ENCODE peak calls at places on chromosomes 11 and 22, in ten cellular contexts. W is uterus; O is thoracic aorta; A is lower leg skin; V is endothelial cell; Y is cardiac fibroblast; H is astrocyte of the cerebellum; N is CD8-positive, alpha-beta T cell; R is osteocyte; D is HFF-Myc. K is an unnamed sample.

GRCh38 chr11:18372187-18372586 is 22.2 kb upstream of the LDHA start:
- DNase-seq in D (no peak), O (no peak), N (no peak), H (no peak), R (no peak), W (no peak), V (no peak), A (no peak), Y (no peak), K (no peak)

GRCh38 chr11:37134637-37135036 is 536.6 kb upstream of the RAG2 start:
- DNase-seq in V (no peak), W (no peak), Y (no peak), A (no peak), O (no peak), R (no peak), N (no peak), H (no peak), D (no peak), K (no peak)

GRCh38 chr11:1747753-1748466 is 2.5 kb downstream of the IFITM10 start:
- DNase-seq in D (no peak), V (no peak), W (no peak), N (no peak), O (no peak), R (no peak), H (no peak), A (peak), Y (no peak), K (no peak)

GRCh38 chr22:46997311-46997970 is 235.0 kb downstream of the TBC1D22A start:
- DNase-seq in O (no peak), V (no peak), D (no peak), N (no peak), H (no peak), R (no peak), A (peak), Y (no peak), W (no peak), K (no peak)

GRCh38 chr22:32042924-32043323 is at the start of gene SLC5A1:
- DNase-seq in W (no peak), H (no peak), D (no peak), N (no peak), A (peak), R (no peak), Y (no peak), O (no peak), V (no peak), K (no peak)

GRCh38 chr11:117482881-117483280 is 155.2 kb downstream of the CEP164 start:
- DNase-seq in W (no peak), H (no peak), V (no peak), N (no peak), R (no peak), D (no peak), O (no peak), A (no peak), Y (no peak), K (no peak)

GRCh38 chr11:126079640-126080205 is 17.1 kb upstream of the CDON start:
- DNase-seq in W (no peak), H (no peak), Y (no peak), N (no peak), D (no peak), R (no peak), V (no peak), A (peak), O (no peak), K (no peak)

GRCh38 chr11:102109896-102110760 is at the start of gene YAP1:
- DNase-seq in W (peak), O (peak), V (peak), R (peak), Y (peak), A (peak), H (peak), D (peak), N (peak), K (peak)

GRCh38 chr22:45881524-45881875 is 95.5 kb downstream of the WNT7B start:
- DNase-seq in D (no peak), A (no peak), Y (no peak), V (no peak), R (no peak), W (peak), H (no peak), O (no peak), N (no peak), K (no peak)

GRCh38 chr11:64014361-64014760 is 21.4 kb upstream of the FLRT1 start:
- DNase-seq in Y (no peak), V (no peak), N (no peak), H (no peak), W (no peak), A (no peak), D (no peak), O (no peak), R (no peak), K (no peak)

GRCh38 chr11:72024073-72024749 is 25.5 kb downstream of the IL18BP start:
- DNase-seq in V (no peak), Y (no peak), O (no peak), H (no peak), R (no peak), W (no peak), D (no peak), A (no peak), N (no peak), K (no peak)

GRCh38 chr11:130131957-130132850 is 27.4 kb upstream of the ST14 start:
- DNase-seq in D (peak), A (no peak), Y (peak), V (peak), W (peak), H (peak), R (no peak), N (peak), O (no peak), K (no peak)

DNA sequence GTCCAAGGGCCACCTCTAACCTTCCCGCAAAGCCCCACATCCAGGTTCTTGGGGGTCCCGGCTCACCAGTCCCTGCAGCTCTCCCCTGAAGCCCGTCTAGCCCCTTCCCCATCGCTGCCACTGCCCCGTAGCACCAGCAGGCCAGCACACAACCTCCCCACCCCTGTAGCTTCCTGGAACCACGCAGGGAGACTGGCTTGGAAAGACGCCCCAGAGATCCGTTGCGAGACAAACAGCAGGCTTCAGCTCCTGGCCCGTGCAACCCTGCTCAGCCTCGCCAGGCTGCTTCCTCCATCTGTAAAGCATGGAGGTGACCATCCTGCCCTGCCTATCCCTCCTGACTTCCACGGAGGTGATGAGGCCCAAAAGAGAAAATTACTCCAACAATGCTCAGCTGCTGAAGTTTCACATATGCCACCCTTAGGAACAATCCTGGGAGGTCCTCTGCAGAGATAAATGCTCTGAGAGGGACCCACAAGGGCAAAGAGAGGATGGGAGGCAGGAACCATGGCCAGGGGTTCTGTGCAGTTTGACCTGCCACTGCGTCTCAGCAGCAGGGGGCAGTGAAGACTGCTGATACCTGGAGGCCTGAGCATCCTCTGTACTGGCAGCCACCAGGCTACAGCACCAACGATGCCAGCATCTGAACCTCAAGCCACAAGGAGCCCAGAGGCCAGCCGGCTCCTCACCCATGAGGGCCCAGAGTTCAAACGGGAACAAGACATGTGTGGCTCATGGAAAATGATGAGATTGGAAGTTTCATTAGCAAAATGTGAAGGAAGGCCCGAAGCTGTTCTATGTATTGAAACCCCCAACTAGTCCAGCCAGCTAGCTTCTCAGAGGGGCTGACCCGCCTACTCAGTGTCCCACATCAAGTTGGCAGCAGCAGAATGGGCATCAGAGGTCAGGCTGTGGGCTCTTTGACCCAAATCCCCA is 16.1 kb downstream of the DGCR2 start:
- DNase-seq in N (peak), Y (no peak), O (no peak), A (peak), W (no peak), V (peak), R (no peak), D (no peak), H (no peak), K (no peak)
- TF ChIP-seq CTCF in N (peak), Y (peak), O (no peak), A (no peak), W (no peak), V (no peak), R (no peak), D (peak), H (no peak), K (no peak)

GRCh38 chr11:5690736-5691135 is 1.1 kb downstream of the TRIM22 start:
- DNase-seq in O (no peak), H (no peak), V (no peak), D (no peak), Y (peak), R (no peak), W (peak), A (no peak), N (no peak), K (no peak)

GRCh38 chr11:5696210-5696609 is 6.6 kb downstream of the TRIM22 start:
- DNase-seq in A (no peak), N (no peak), O (no peak), W (no peak), Y (no peak), V (no peak), H (no peak), R (no peak), D (no peak), K (no peak)

GRCh38 chr11:5698281-5698680 is 8.7 kb downstream of the TRIM22 start:
- DNase-seq in R (no peak), H (no peak), V (no peak), A (no peak), D (no peak), Y (no peak), O (no peak), N (no peak), W (no peak), K (no peak)

GRCh38 chr11:5691963-5692358 is 2.4 kb downstream of the TRIM22 start:
- DNase-seq in R (no peak), W (no peak), D (no peak), V (no peak), H (no peak), O (no peak), A (no peak), N (no peak), Y (no peak), K (no peak)

DNA sequence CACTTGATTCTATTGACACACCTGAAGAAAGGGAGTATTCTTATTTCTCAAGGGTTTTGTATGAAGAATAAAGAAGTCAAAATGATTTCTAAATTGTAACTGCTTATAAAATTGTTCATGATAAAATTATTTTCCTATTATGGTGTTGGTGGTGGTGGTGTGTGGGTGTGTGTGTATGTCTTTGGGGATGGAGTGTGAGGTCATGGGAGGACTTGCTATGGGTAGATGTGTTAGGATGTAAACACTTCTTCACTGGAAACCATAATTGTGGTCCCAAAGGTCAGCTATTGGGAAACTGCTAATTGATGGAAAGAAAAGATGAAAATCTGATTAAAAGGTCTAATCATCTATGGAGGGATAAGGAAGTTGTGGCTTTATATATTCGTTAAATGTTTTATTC is 5.1 kb downstream of the TRIM22 start:
- DNase-seq in V (no peak), D (no peak), N (no peak), O (no peak), Y (no peak), A (no peak), H (no peak), R (no peak), W (no peak), K (no peak)
- TF ChIP-seq CTCF in V (no peak), D (no peak), N (no peak), O (no peak), Y (no peak), A (no peak), H (no peak), R (no peak), W (no peak), K (no peak)

DNA sequence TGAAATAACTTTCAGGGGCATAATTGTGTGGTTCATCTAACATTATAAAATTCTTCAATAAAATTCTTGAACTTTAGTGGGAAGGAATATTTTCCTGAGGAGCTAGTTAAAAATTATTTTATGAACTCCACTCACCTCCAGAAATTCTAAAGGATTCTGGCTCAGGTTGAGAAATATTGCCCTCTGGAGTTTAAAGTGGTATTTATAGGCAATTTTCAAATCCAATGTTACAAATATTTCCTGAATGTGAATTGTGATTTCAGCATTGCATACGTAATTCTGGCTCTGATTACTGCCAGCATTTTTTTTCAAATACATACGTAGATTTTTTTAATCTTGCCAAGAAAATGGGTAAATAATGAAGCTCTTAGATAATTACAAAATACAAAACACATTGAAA is 598.2 kb upstream of the ANO3 start:
- DNase-seq in V (no peak), W (no peak), O (no peak), D (no peak), R (no peak), N (no peak), H (no peak), Y (peak), A (no peak), K (no peak)
- TF ChIP-seq CTCF in V (no peak), W (no peak), O (no peak), D (no peak), R (peak), N (no peak), H (peak), Y (no peak), A (no peak), K (no peak)

DNA sequence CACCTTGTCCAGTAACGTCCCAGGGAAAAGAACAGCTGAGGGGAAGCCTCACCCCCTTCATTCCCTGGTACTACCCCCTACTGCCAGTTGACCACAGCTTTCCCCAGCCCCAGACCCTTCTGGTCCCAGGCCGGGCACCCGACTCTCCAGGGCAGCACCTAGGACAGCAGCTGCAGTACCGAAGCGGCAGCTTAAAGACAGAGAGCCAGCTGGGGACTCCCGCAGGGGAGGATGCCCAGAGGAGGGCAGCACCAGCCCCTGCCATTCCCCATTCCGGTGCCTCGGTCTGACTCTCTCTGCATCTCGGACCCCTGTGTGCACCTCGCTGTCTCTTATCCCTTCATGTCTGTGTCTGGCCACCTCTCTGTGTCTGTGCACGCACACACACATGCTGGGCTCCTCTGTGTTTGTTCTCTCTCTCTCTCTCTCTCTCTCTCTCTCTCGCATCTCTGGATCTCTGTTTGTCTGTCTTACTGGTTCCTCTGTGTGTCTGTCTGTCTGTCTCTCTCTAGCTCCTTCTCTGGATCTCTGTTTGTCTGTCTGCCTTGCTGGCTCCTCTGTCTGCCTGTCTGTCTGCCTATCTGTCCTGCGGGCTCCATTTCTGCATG is 9.4 kb downstream of the IGSF9B start:
- DNase-seq in D (no peak), H (no peak), A (no peak), N (peak), Y (peak), W (no peak), V (peak), R (no peak), O (no peak), K (no peak)
- TF ChIP-seq CTCF in D (peak), H (peak), A (no peak), N (peak), Y (peak), W (peak), V (no peak), R (peak), O (peak), K (no peak)

GRCh38 chr11:3969200-3969599 is 113.7 kb downstream of the STIM1 start:
- DNase-seq in Y (no peak), V (no peak), D (no peak), A (no peak), O (no peak), W (no peak), R (no peak), H (no peak), N (no peak), K (no peak)
- TF ChIP-seq CTCF in Y (no peak), V (no peak), D (no peak), A (no peak), O (no peak), W (no peak), R (no peak), H (no peak), N (no peak), K (no peak)

GRCh38 chr11:118918128-118918685 is 7.5 kb downstream of the BCL9L start:
- DNase-seq in Y (peak), A (peak), V (no peak), O (no peak), W (peak), N (peak), D (no peak), R (peak), H (peak), K (no peak)
- TF ChIP-seq CTCF in Y (no peak), A (peak), V (no peak), O (no peak), W (no peak), N (no peak), D (no peak), R (no peak), H (no peak), K (no peak)

GRCh38 chr11:120695426-120695825 is 183.9 kb downstream of the GRIK4 start:
- DNase-seq in N (no peak), R (no peak), W (no peak), H (no peak), Y (no peak), O (no peak), D (no peak), V (no peak), A (no peak), K (no peak)

GRCh38 chr11:120698918-120699317 is 187.4 kb downstream of the GRIK4 start:
- DNase-seq in V (no peak), D (no peak), R (no peak), A (no peak), W (no peak), O (no peak), Y (no peak), N (no peak), H (no peak), K (no peak)

GRCh38 chr11:120694706-120695105 is 183.2 kb downstream of the GRIK4 start:
- DNase-seq in R (no peak), H (no peak), D (no peak), N (no peak), Y (no peak), A (no peak), W (no peak), V (no peak), O (no peak), K (no peak)

GRCh38 chr11:120696597-120696996 is 185.0 kb downstream of the GRIK4 start:
- DNase-seq in O (no peak), R (no peak), H (no peak), W (no peak), N (no peak), D (no peak), V (no peak), A (no peak), Y (no peak), K (no peak)
- TF ChIP-seq CTCF in O (no peak), R (no peak), H (no peak), W (no peak), N (no peak), D (peak), V (peak), A (no peak), Y (no peak), K (no peak)

DNA sequence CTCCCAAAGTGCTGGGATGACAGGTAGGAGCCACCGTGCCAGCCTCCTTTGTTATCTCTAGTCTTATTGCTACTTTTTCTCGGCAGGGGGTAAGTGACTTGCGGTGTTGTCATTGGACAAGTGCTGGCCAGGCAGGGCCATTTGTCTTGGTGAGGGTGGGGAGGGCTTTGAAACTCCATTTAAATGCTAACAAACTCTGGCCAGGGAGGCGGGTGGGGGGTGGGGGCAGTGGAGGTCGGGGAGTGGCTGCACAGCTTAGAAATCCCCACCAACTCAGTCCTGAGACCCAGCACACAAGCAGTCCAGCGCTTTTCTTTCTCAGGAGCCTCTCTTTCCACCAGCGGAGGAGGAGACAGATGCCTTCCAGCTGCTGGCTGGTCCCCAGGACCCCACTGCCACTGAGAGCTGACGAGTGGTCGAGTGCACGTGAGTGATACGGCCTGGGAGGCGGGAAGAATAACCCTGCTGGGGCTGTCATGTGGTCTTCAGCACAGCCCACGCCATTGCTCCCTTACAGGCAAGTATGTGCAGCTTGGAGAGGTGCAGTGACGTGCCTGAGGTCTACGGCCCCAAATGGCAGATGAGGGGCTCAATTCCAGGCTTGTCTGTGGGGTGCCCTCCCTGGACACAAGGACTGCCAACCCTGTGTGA is 24.2 kb upstream of the OSBPL5 start:
- DNase-seq in Y (no peak), V (no peak), R (no peak), A (peak), D (no peak), N (no peak), H (no peak), O (no peak), W (no peak), K (no peak)
- TF ChIP-seq CTCF in Y (no peak), V (no peak), R (no peak), A (no peak), D (no peak), N (no peak), H (no peak), O (no peak), W (no peak), K (no peak)

K was measured in omental fat pad.